ENCODE peak calls at places on chromosome 12, in eight cellular contexts. F is uterus, R is left ventricle myocardium inferior, K is MM.1S, H is mesendoderm, C is keratinocyte, E is GM23338, P is neuronal stem cell. X is an unnamed sample.

GRCh38 chr12:59164226-59164625 is 243.9 kb upstream of the LRIG3 start:
- DNase-seq in F (no peak), R (no peak), K (no peak), H (no peak), C (no peak), E (no peak), P (no peak), X (no peak)

GRCh38 chr12:66971816-66972215 is 292.9 kb upstream of the GRIP1 start:
- DNase-seq in F (no peak), R (no peak), K (no peak), H (no peak), C (no peak), E (no peak), P (no peak), X (no peak)

GRCh38 chr12:13194462-13195110 is 1.9 kb upstream of the EMP1 start:
- DNase-seq in F (peak; percentile 56), R (no peak), K (no peak), H (peak; percentile 37), C (no peak), E (no peak), P (no peak), X (no peak)

GRCh38 chr12:131065279-131065678 is 111.6 kb downstream of the ADGRD1 start:
- DNase-seq in F (no peak), R (no peak), K (no peak), H (no peak), C (no peak), E (no peak), P (no peak), X (no peak)

GRCh38 chr12:106601548-106601947 is 18.7 kb downstream of the RFX4 start:
- DNase-seq in F (no peak), R (no peak), K (no peak), H (peak; percentile 6), C (no peak), E (peak; percentile 5), P (no peak), X (no peak)

GRCh38 chr12:19382111-19382526 is 57.2 kb upstream of the AEBP2 start:
- DNase-seq in F (no peak), R (no peak), K (peak; percentile 25), H (peak; percentile 36), C (peak; percentile 62), E (peak; percentile 57), P (no peak), X (no peak)

GRCh38 chr12:53365245-53365904 is 14.6 kb upstream of the SP1 start:
- DNase-seq in F (no peak), R (no peak), K (no peak), H (no peak), C (no peak), E (no peak), P (no peak), X (no peak)

GRCh38 chr12:108905725-108906124 is 25.8 kb downstream of the DAO start:
- DNase-seq in F (no peak), R (no peak), K (no peak), H (no peak), C (no peak), E (no peak), P (no peak), X (no peak)

GRCh38 chr12:46523863-46524770 is 151.5 kb upstream of the SLC38A2 start:
- DNase-seq in F (peak; percentile 34), R (no peak), K (peak; percentile 97), H (no peak), C (peak; percentile 69), E (no peak), P (no peak), X (peak; percentile 5)

GRCh38 chr12:76310110-76310509 is 38.1 kb downstream of the BBS10 start:
- DNase-seq in F (no peak), R (no peak), K (no peak), H (no peak), C (no peak), E (no peak), P (no peak), X (no peak)

GRCh38 chr12:78470354-78471195 is 394.0 kb upstream of the SYT1 start:
- DNase-seq in F (no peak), R (no peak), K (peak; percentile 60), H (peak; percentile 68), C (no peak), E (peak; percentile 72), P (peak; percentile 24), X (no peak)

GRCh38 chr12:27615331-27615891 is 80.8 kb upstream of the REP15 start:
- DNase-seq in F (no peak), R (no peak), K (no peak), H (peak; percentile 70), C (no peak), E (no peak), P (no peak), X (no peak)

GRCh38 chr12:65892905-65893304 is 68.6 kb downstream of the HMGA2 start:
- DNase-seq in F (no peak), R (no peak), K (no peak), H (no peak), C (no peak), E (no peak), P (no peak), X (peak; percentile 36)

GRCh38 chr12:8677362-8677761 is 14.7 kb upstream of the MFAP5 start:
- DNase-seq in F (no peak), R (no peak), K (no peak), H (no peak), C (no peak), E (no peak), P (no peak), X (no peak)

GRCh38 chr12:8676651-8677050 is 14.0 kb upstream of the MFAP5 start:
- DNase-seq in F (no peak), R (no peak), K (no peak), H (no peak), C (no peak), E (no peak), P (no peak), X (no peak)

GRCh38 chr12:8680533-8680932 is 17.3 kb upstream of the RIMKLB start:
- DNase-seq in F (no peak), R (no peak), K (no peak), H (peak; percentile 42), C (no peak), E (peak; percentile 56), P (no peak), X (no peak)

GRCh38 chr12:8678661-8679111 is 16.1 kb upstream of the MFAP5 start:
- DNase-seq in F (no peak), R (no peak), K (no peak), H (peak; percentile 59), C (peak; percentile 97), E (no peak), P (no peak), X (no peak)

GRCh38 chr12:8681129-8681902 is 16.5 kb upstream of the RIMKLB start:
- DNase-seq in F (peak; percentile 31), R (no peak), K (no peak), H (peak; percentile 94), C (peak; percentile 94), E (peak; percentile 83), P (no peak), X (no peak)
- H3K4me3 ChIP-seq in F (no peak overlapping the region), R (peak overlapping the region; percentile 47), K (no peak overlapping the region), H (no peak overlapping the region), C (peak overlapping the region; percentile 69), E (peak overlapping the region; percentile 40), P (no peak overlapping the region), X (no peak overlapping the region)

GRCh38 chr12:128970110-128970509 is 116.8 kb downstream of the GLT1D1 start:
- DNase-seq in F (no peak), R (no peak), K (no peak), H (no peak), C (no peak), E (no peak), P (no peak), X (no peak)

GRCh38 chr12:128969480-128970055 is 116.3 kb downstream of the GLT1D1 start:
- DNase-seq in F (no peak), R (no peak), K (no peak), H (peak; percentile 79), C (no peak), E (peak; percentile 69), P (peak; percentile 35), X (no peak)

GRCh38 chr12:128970941-128971340 is 117.7 kb downstream of the GLT1D1 start:
- DNase-seq in F (no peak), R (no peak), K (no peak), H (no peak), C (no peak), E (no peak), P (no peak), X (no peak)

GRCh38 chr12:128973883-128974681 is 120.8 kb downstream of the GLT1D1 start:
- DNase-seq in F (no peak), R (no peak), K (no peak), H (no peak), C (no peak), E (no peak), P (no peak), X (no peak)

DNA sequence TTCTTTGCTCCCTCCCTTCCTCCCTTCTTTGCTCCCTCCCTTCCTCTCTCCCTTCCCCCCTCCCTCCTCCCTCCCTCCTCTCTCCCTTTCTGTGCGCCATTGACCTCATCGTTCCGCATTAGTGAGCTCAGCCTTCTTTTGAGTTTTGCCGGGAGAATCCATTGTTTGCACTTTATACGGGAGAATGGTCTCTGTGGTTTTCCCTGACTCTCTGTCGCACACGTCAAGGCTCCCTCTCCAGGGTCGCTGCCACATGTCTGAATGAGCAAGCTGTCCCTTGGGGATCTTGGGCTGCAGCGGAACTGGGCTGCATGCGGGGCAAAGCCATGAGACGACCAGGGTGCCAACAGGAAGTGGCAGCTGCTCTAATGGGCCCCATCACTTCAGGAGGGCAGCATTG is 118.5 kb downstream of the GLT1D1 start:
- DNase-seq in F (no peak), R (no peak), K (no peak), H (peak; percentile 42), C (no peak), E (peak; percentile 30), P (peak; percentile 48), X (no peak)
- H3K4me1 ChIP-seq in F (no peaks in the 10 kb centered on the region), R (no peaks in the 10 kb centered on the region), K (no peaks in the 10 kb centered on the region), H (peaks cover 9% of the 10 kb centered on the region), C (no peaks in the 10 kb centered on the region), E (peaks cover 8% of the 10 kb centered on the region), P (peaks cover 17% of the 10 kb centered on the region), X (no peaks in the 10 kb centered on the region)

DNA sequence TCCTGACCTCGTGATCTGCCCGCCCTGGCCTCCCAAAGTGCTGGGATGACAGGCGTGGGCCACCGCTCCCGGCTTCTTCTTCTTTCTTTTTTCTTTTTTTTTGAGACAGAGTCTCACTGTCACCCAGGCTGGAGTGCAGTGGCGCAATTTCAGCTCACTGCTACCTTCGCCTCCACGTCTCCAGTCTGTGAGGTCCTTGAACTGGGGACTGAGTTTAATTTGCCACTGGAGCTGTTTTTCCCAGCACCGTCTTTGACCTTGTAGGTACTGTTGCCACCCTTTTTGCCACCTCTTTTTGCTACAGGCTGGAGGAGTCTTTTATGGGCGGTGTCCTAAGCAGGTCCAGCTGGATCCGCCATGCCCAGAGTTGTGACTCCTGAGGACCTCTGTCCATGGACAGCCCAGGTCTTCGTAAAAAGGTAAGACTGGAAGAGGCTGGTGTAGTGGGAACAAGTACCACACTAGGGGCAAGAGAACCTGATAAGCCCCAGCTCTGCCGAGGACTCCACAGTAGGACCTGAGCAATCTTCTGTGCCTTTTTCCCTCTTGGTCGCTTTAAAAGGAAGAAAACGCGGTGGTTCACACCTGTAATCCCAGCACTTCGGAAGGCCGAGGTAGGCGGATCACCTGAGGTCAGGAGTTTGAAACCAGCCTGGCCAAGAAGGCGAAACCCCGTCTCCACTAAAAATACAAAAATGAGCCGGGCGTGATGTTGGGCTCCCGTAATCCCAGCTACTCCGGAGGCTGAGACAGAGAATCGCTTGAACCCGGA is 976 bp downstream of the RNU4-2 start:
- DNase-seq in F (peak; percentile 34), R (no peak), K (peak; percentile 26), H (peak; percentile 80), C (no peak), E (peak; percentile 50), P (no peak), X (no peak)
- H3K4me3 ChIP-seq in F (peak overlapping the region; percentile 7), R (peak overlapping the region; percentile 72), K (peak overlapping the region; percentile 53), H (no peak overlapping the region), C (peak overlapping the region; percentile 35), E (peak overlapping the region; percentile 29), P (no peak overlapping the region), X (peak overlapping the region; percentile 83)

GRCh38 chr12:113227169-113227568 is 5.9 kb downstream of the TPCN1 start:
- DNase-seq in F (no peak), R (peak; percentile 65), K (no peak), H (no peak), C (no peak), E (no peak), P (no peak), X (no peak)
- H3K4me1 ChIP-seq in F (peaks cover 4% of the 10 kb centered on the region), R (peaks cover 100% of the 10 kb centered on the region), K (peaks cover 21% of the 10 kb centered on the region), H (peaks cover 8% of the 10 kb centered on the region), C (peaks cover 24% of the 10 kb centered on the region), E (peaks cover 11% of the 10 kb centered on the region), P (peaks cover 18% of the 10 kb centered on the region), X (peaks cover 78% of the 10 kb centered on the region)